ENCODE peak calls at places on chromosomes 3 and 15, in ten cellular contexts. K, B, S, L, R, O, I, Z, G and T are unnamed samples.

GRCh38 chr3:41045491-41045890 is 153.8 kb upstream of the CTNNB1 start:
- DNase-seq in K (no peak), B (no peak), S (no peak), L (no peak), R (no peak), O (no peak), I (peak; percentile 54), Z (no peak), G (no peak), T (no peak)

GRCh38 chr3:157089455-157090221 is 70.3 kb downstream of the CCNL1 start:
- DNase-seq in K (no peak), B (no peak), S (no peak), L (peak; percentile 29), R (peak; percentile 66), O (no peak), I (no peak), Z (no peak), G (no peak), T (no peak)

GRCh38 chr15:50750227-50750597 is 15.3 kb downstream of the SPPL2A start:
- DNase-seq in K (no peak), B (no peak), S (no peak), L (no peak), R (no peak), O (no peak), I (no peak), Z (no peak), G (no peak), T (no peak)

GRCh38 chr15:68333775-68334470 is 56.4 kb downstream of the FEM1B start:
- DNase-seq in K (no peak), B (no peak), S (no peak), L (peak; percentile 45), R (peak; percentile 38), O (no peak), I (no peak), Z (peak; percentile 46), G (peak; percentile 42), T (no peak)

GRCh38 chr15:90095521-90095959 is 6.7 kb downstream of the IDH2 start:
- DNase-seq in K (no peak), B (no peak), S (no peak), L (no peak), R (no peak), O (no peak), I (peak; percentile 85), Z (no peak), G (no peak), T (no peak)

GRCh38 chr15:59685737-59686297 is 3.3 kb downstream of the BNIP2 start:
- DNase-seq in K (no peak), B (no peak), S (no peak), L (no peak), R (peak; percentile 72), O (no peak), I (no peak), Z (peak; percentile 12), G (peak; percentile 60), T (peak; percentile 19)

GRCh38 chr15:70083946-70084345 is 13.8 kb downstream of the TLE3 start:
- DNase-seq in K (no peak), B (no peak), S (no peak), L (no peak), R (no peak), O (no peak), I (no peak), Z (no peak), G (no peak), T (no peak)

GRCh38 chr15:101051291-101052030 is 132.3 kb downstream of the LRRK1 start:
- DNase-seq in K (no peak), B (no peak), S (no peak), L (no peak), R (no peak), O (no peak), I (peak; percentile 34), Z (no peak), G (no peak), T (no peak)

GRCh38 chr3:129503387-129504010 is 24.9 kb upstream of the RHO start:
- DNase-seq in K (no peak), B (no peak), S (no peak), L (no peak), R (no peak), O (no peak), I (no peak), Z (no peak), G (no peak), T (peak; percentile 49)

GRCh38 chr3:51385621-51386091 is 565 bp downstream of the MANF start:
- DNase-seq in K (no peak), B (no peak), S (no peak), L (no peak), R (no peak), O (no peak), I (no peak), Z (no peak), G (no peak), T (no peak)

GRCh38 chr3:126351771-126352475 is 5.3 kb downstream of the KLF15 start:
- DNase-seq in K (no peak), B (no peak), S (no peak), L (no peak), R (no peak), O (peak; percentile 13), I (no peak), Z (no peak), G (no peak), T (no peak)
- TF ChIP-seq CTCF in K (no peak), B (no peak), S (peak; percentile 7), L (peak; percentile 13), R (no peak), O (no peak), I (peak; percentile 51), Z (peak; percentile 8), G (no peak), T (peak; percentile 48)

GRCh38 chr15:45993508-45993907 is 358.7 kb downstream of the SQOR start:
- DNase-seq in K (no peak), B (no peak), S (no peak), L (no peak), R (no peak), O (no peak), I (no peak), Z (no peak), G (no peak), T (no peak)

GRCh38 chr15:45991863-45992262 is 357.0 kb downstream of the SQOR start:
- DNase-seq in K (no peak), B (no peak), S (no peak), L (no peak), R (no peak), O (no peak), I (no peak), Z (no peak), G (no peak), T (no peak)

GRCh38 chr15:45995800-45996199 is 361.0 kb downstream of the SQOR start:
- DNase-seq in K (no peak), B (no peak), S (no peak), L (no peak), R (no peak), O (no peak), I (no peak), Z (no peak), G (no peak), T (no peak)

DNA sequence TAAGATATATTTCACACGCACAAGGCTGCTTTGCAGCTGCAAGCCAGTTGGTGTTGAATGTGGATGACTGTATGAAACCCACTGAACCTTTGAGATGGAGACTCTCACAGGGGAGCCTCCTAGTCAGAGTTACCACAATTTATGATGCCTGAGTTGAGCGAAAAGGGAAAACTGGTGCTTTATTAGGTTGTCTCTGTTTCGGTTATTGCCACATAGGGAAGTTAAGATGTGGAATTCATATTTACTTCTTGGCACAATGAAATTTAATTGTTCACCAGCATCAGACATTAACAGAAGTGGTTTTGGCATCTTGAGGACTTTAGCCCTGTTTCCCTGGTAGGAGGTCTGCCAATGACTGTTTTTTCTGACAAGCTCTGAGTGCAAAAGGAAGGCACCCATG is 358.2 kb downstream of the SQOR start:
- DNase-seq in K (no peak), B (no peak), S (no peak), L (no peak), R (no peak), O (no peak), I (no peak), Z (no peak), G (no peak), T (no peak)
- TF ChIP-seq CTCF in K (no peak), B (no peak), S (no peak), L (no peak), R (no peak), O (no peak), I (no peak), Z (no peak), G (no peak), T (no peak)

GRCh38 chr3:183031826-183032225 is 51.5 kb upstream of the DCUN1D1 start:
- DNase-seq in K (no peak), B (no peak), S (no peak), L (no peak), R (no peak), O (no peak), I (no peak), Z (no peak), G (peak; percentile 61), T (no peak)

GRCh38 chr3:183038764-183039163 is 58.4 kb upstream of the DCUN1D1 start:
- DNase-seq in K (no peak), B (no peak), S (no peak), L (no peak), R (no peak), O (no peak), I (no peak), Z (no peak), G (no peak), T (no peak)

GRCh38 chr3:183038221-183038620 is 57.9 kb upstream of the DCUN1D1 start:
- DNase-seq in K (no peak), B (no peak), S (no peak), L (no peak), R (no peak), O (no peak), I (no peak), Z (no peak), G (no peak), T (no peak)

GRCh38 chr3:183032904-183033555 is 52.7 kb upstream of the DCUN1D1 start:
- DNase-seq in K (no peak), B (no peak), S (no peak), L (no peak), R (no peak), O (no peak), I (no peak), Z (no peak), G (no peak), T (no peak)

GRCh38 chr3:183033746-183034145 is 53.4 kb upstream of the DCUN1D1 start:
- DNase-seq in K (peak; percentile 21), B (no peak), S (no peak), L (no peak), R (peak; percentile 22), O (no peak), I (no peak), Z (peak; percentile 14), G (peak; percentile 74), T (peak; percentile 54)
- TF ChIP-seq CTCF in K (no peak), B (no peak), S (no peak), L (no peak), R (no peak), O (no peak), I (no peak), Z (no peak), G (no peak), T (no peak)

DNA sequence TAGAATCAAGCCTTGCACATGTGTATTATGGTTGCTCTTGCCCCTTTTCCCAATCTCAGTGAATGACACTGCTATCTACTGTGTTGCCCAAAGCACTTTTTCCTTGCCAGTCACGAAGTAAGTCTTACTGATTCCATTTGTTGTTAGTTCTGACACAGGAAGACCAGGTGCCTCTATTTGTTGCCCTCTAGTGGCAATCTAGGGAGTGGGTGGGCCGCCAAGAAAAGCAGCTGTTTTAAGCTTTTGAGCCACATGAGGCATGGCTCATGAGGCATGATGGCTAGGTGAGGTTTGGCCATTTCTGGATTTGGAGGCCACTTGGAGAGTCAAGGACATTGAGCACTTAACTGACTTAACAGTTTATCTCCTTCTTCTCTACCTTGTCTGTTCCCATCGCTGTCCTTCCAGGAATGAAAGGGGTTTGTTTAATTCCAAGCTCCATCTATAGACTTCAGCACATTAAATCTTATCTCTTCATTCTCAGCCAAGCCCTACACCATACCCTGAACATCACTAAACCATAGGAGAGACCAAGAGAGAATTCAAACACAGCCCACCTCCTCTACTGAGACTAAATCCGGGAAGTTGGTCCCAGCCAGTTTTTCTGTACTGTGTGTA is 103.1 kb downstream of the HCN4 start:
- DNase-seq in K (no peak), B (no peak), S (no peak), L (no peak), R (peak; percentile 49), O (no peak), I (peak; percentile 90), Z (peak; percentile 67), G (peak; percentile 29), T (peak; percentile 48)
- TF ChIP-seq CTCF in K (peak; percentile 72), B (peak; percentile 55), S (peak; percentile 66), L (peak; percentile 60), R (peak; percentile 69), O (peak; percentile 47), I (peak; percentile 90), Z (peak; percentile 91), G (peak; percentile 63), T (peak; percentile 80)